ENCODE peak calls at places on chromosomes 2 and 18, in five cellular contexts. J is tibial artery, Y is AG10803, T is endothelial cell, I is Calu3. F is an unnamed sample.

GRCh38 chr2:29841386-29842004 is 79.9 kb downstream of the ALK start:
- DNase-seq in I (peak; percentile 45), J (no peak), Y (peak; percentile 33), T (peak; percentile 35), F (no peak)

GRCh38 chr2:64595397-64596160 is 58.1 kb downstream of the SERTAD2 start:
- DNase-seq in I (no peak), T (no peak), Y (peak; percentile 36), J (no peak), F (no peak)

GRCh38 chr2:5915926-5916325 is 223.7 kb downstream of the SOX11 start:
- DNase-seq in T (peak; percentile 67), Y (peak; percentile 10), I (peak; percentile 38), J (no peak), F (peak; percentile 10)

GRCh38 chr18:8431036-8431435 is 178.2 kb upstream of the RAB12 start:
- DNase-seq in T (no peak), I (no peak), Y (no peak), J (no peak), F (no peak)

GRCh38 chr18:76491436-76491800 is 3.6 kb downstream of the ZNF516 start:
- DNase-seq in T (peak; percentile 67), J (peak; percentile 62), Y (peak; percentile 49), I (peak; percentile 81), F (no peak)

GRCh38 chr18:2824865-2825264 is 21.9 kb upstream of the EMILIN2 start:
- DNase-seq in T (no peak), Y (no peak), J (no peak), I (no peak), F (no peak)

GRCh38 chr18:36187826-36188721 is 777 bp downstream of the MOCOS start:
- DNase-seq in Y (peak; percentile 81), J (no peak), T (peak; percentile 10), I (peak; percentile 70), F (peak; percentile 14)

GRCh38 chr2:231256494-231256893 is 58.1 kb downstream of the ARMC9 start:
- DNase-seq in Y (no peak), J (no peak), T (no peak), I (no peak), F (no peak)

GRCh38 chr2:21800356-21800755 is 676.6 kb downstream of the TDRD15 start:
- DNase-seq in I (no peak), Y (no peak), J (no peak), T (no peak), F (no peak)

GRCh38 chr2:108594132-108594981 is 60.1 kb downstream of the LIMS1 start:
- DNase-seq in T (no peak), J (no peak), Y (peak; percentile 90), I (peak; percentile 48), F (no peak)

GRCh38 chr2:19796036-19796703 is 105.6 kb downstream of the TTC32 start:
- DNase-seq in T (no peak), J (no peak), I (no peak), Y (peak; percentile 99), F (no peak)

GRCh38 chr2:105571445-105571987 is 172.7 kb upstream of the FHL2 start:
- DNase-seq in J (no peak), I (no peak), T (no peak), Y (no peak), F (no peak)

GRCh38 chr2:120934891-120935338 is 199.2 kb downstream of the GLI2 start:
- DNase-seq in J (peak; percentile 71), T (no peak), Y (peak; percentile 89), I (peak; percentile 35), F (peak; percentile 71)

GRCh38 chr2:232321156-232321816 is 57.3 kb upstream of the ALPP start:
- DNase-seq in I (no peak), Y (no peak), J (no peak), T (no peak), F (no peak)

GRCh38 chr2:5991305-5991968 is 299.3 kb downstream of the SOX11 start:
- DNase-seq in Y (no peak), J (no peak), T (no peak), I (no peak), F (no peak)

GRCh38 chr18:40066368-40066767 is 1888.7 kb upstream of the PIK3C3 start:
- DNase-seq in T (no peak), I (no peak), J (no peak), Y (no peak), F (no peak)

GRCh38 chr2:200456567-200456966 is 53.3 kb downstream of the KCTD18 start:
- DNase-seq in T (no peak), Y (no peak), I (no peak), J (no peak), F (no peak)

GRCh38 chr2:31234690-31235503 is 945 bp downstream of the EHD3 start:
- DNase-seq in I (no peak), T (no peak), J (no peak), Y (no peak), F (no peak)

GRCh38 chr18:31206787-31207381 is 44.2 kb upstream of the DSC1 start:
- DNase-seq in I (peak; percentile 92), T (no peak), Y (no peak), J (peak; percentile 45), F (no peak)
- TF ChIP-seq CTCF in I (peak; percentile 32), T (no peak), Y (no peak), J (peak; percentile 33), F (no peak)

DNA sequence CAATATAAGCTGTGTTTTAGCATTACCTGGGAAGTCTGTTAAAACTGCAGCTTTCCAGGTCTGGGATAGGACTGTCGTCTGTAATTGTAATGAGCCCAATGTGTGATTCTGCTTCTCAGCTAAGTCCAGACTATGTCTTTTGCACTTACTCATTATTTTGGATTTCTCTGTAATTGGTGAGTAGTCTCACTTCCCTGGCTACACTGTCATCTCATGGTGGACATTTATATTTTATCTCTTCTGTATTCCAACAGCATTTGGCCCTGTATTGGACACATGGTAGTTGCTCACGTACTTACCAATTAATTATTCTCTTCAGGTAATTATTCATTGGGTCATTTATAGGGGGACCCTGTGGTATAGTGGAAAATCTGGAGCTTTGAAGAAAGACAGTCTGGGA is 28.0 kb downstream of the LHCGR start:
- DNase-seq in J (no peak), T (no peak), Y (peak; percentile 59), I (no peak), F (no peak)
- TF ChIP-seq CTCF in J (no peak), T (no peak), Y (peak; percentile 58), I (no peak), F (peak; percentile 50)

GRCh38 chr2:128735296-128735960 is 416.8 kb upstream of the HS6ST1 start:
- DNase-seq in J (no peak), I (no peak), T (no peak), Y (no peak), F (no peak)

GRCh38 chr2:128736046-128736688 is 417.5 kb upstream of the HS6ST1 start:
- DNase-seq in T (no peak), J (no peak), I (no peak), Y (no peak), F (no peak)

GRCh38 chr2:128732976-128733431 is 414.3 kb upstream of the HS6ST1 start:
- DNase-seq in I (no peak), Y (peak; percentile 95), T (no peak), J (peak; percentile 62), F (no peak)

GRCh38 chr2:128733450-128733849 is 414.8 kb upstream of the HS6ST1 start:
- DNase-seq in I (no peak), Y (no peak), J (no peak), T (no peak), F (no peak)

GRCh38 chr2:128734521-128735295 is 416.0 kb upstream of the HS6ST1 start:
- DNase-seq in T (no peak), I (no peak), J (no peak), Y (no peak), F (no peak)
- TF ChIP-seq CTCF in T (no peak), I (no peak), J (no peak), Y (no peak), F (no peak)

GRCh38 chr2:10028988-10029874 is 14.1 kb upstream of the KLF11 start:
- DNase-seq in T (peak; percentile 43), J (peak; percentile 71), Y (no peak), I (peak; percentile 48), F (no peak)
- TF ChIP-seq CTCF in T (no peak), J (no peak), Y (no peak), I (no peak), F (no peak)

GRCh38 chr2:71455011-71455740 is 1.8 kb downstream of the DYSF start:
- DNase-seq in J (no peak), Y (no peak), T (peak; percentile 42), I (no peak), F (no peak)

GRCh38 chr2:71452565-71452964 is 796 bp upstream of the DYSF start:
- DNase-seq in J (no peak), T (peak; percentile 53), I (peak; percentile 43), Y (peak; percentile 24), F (no peak)

GRCh38 chr2:71455741-71456569 is 2.6 kb downstream of the DYSF start:
- DNase-seq in T (peak; percentile 61), J (no peak), Y (no peak), I (no peak), F (no peak)

GRCh38 chr2:71453404-71454220 is at the start of gene DYSF:
- DNase-seq in Y (peak; percentile 21), I (no peak), T (peak; percentile 63), J (peak; percentile 38), F (no peak)

DNA sequence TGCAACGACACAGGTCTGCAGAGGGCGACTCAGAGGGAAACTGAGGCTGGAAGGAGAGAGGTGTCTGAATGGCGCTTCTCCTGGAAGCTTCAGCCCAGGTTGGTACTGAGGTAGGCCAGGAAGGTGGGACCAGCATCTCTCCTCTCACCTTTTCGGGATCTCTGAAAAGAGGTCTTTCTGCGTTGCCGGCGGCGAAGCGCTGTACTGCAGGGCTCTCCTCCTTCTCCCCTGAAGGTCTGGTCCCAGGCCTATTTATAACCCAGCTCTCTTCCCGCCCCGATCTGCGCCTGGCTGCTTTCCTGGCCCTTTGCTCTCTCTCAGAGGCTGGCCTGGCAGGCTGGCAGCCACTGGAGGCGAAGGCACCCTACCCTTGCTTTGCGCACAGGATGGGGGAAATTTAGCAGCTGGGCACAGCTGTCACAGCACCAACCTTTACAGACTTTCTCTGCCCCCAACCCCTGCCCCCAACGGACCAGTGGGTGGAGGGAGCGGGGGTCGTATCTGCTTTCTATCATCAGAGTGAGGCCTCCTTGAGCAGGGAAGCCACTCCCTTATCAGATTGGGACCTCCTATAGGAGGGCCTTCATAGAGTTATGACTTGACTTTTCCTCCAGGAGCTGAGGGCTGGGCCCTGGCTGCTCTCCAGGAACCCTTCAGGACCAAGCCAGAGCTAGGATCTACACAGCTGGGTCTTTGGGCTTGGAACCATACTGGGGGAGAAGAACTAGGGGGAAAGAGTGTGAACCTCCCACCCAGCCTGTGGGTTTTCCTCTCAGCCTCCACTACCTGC is 1.1 kb downstream of the DYSF start:
- DNase-seq in J (peak; percentile 42), I (no peak), T (no peak), Y (no peak), F (no peak)
- TF ChIP-seq CTCF in J (peak; percentile 38), I (no peak), T (no peak), Y (no peak), F (no peak)

DNA sequence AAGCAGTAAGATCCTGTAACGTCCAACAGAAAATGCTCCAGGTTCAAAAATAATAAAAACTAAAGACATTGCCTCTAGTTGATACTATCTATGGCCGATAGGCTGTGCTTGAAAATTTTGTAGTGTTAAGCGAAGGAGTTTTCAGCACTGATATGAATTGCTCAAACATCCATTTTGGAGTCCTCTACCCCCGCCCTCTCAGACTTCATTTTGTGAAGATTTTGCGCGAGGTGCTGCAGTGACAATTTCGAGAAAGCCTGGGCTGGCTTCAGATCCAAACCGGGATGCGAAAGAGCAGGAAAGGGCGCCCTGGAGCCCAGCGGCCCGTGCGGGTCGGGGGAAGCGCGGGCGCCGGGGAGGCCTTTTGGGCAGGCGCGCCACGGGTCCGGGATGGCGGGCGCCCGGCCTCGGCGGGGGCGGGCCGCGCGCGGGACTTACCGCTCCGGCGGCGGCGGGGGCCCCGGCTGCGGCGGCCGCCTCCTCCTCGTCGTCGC is 1.8 kb downstream of the SP3 start:
- DNase-seq in I (no peak), Y (peak; percentile 75), J (peak; percentile 39), T (peak; percentile 60), F (no peak)
- TF ChIP-seq CTCF in I (no peak), Y (peak; percentile 58), J (peak; percentile 51), T (peak; percentile 44), F (no peak)

F was measured in LNCaP clone FGC.